ENCODE peak calls at places on chromosomes 5 and 9, in ten cellular contexts. One of them, this sample, is unnamed. For H3K4me1, the result is how much of the 10 kb centered on the place peaks cover.

GRCh38 chr9:132241483-132241839 is 79.6 kb downstream of the NTNG2 start:
- DNase-seq in PC-9: no peak
- DNase-seq in IMR-90: no peak
- DNase-seq in GM23248: no peak
- DNase-seq in right atrium auricular region: no peak
- DNase-seq in sigmoid colon: no peak
- DNase-seq in tibial artery: no peak
- DNase-seq in A549: no peak
- DNase-seq in kidney: peak
- DNase-seq in left ventricle myocardium inferior: no peak
- DNase-seq in this sample: no peak

GRCh38 chr5:142317173-142317572 is 7.6 kb downstream of the SPRY4 start:
- DNase-seq in PC-9: no peak
- DNase-seq in IMR-90: no peak
- DNase-seq in GM23248: peak
- DNase-seq in right atrium auricular region: no peak
- DNase-seq in sigmoid colon: no peak
- DNase-seq in tibial artery: no peak
- DNase-seq in A549: no peak
- DNase-seq in kidney: no peak
- DNase-seq in left ventricle myocardium inferior: no peak
- DNase-seq in this sample: no peak

GRCh38 chr5:51386916-51387853 is 3.9 kb downstream of the ISL1 start:
- DNase-seq in PC-9: no peak
- DNase-seq in IMR-90: no peak
- DNase-seq in GM23248: no peak
- DNase-seq in right atrium auricular region: no peak
- DNase-seq in sigmoid colon: peak
- DNase-seq in tibial artery: no peak
- DNase-seq in A549: no peak
- DNase-seq in kidney: no peak
- DNase-seq in left ventricle myocardium inferior: no peak
- DNase-seq in this sample: peak

GRCh38 chr9:101639785-101640437 is 45.1 kb upstream of the PPP3R2 start:
- DNase-seq in PC-9: no peak
- DNase-seq in IMR-90: peak
- DNase-seq in GM23248: no peak
- DNase-seq in right atrium auricular region: no peak
- DNase-seq in sigmoid colon: no peak
- DNase-seq in tibial artery: no peak
- DNase-seq in A549: no peak
- DNase-seq in kidney: no peak
- DNase-seq in left ventricle myocardium inferior: no peak
- DNase-seq in this sample: no peak

GRCh38 chr9:32345243-32345642 is 39.2 kb upstream of the ACO1 start:
- DNase-seq in PC-9: no peak
- DNase-seq in IMR-90: no peak
- DNase-seq in GM23248: no peak
- DNase-seq in right atrium auricular region: no peak
- DNase-seq in sigmoid colon: no peak
- DNase-seq in tibial artery: no peak
- DNase-seq in A549: no peak
- DNase-seq in kidney: no peak
- DNase-seq in left ventricle myocardium inferior: no peak
- DNase-seq in this sample: no peak

GRCh38 chr5:127892467-127893207 is 189.4 kb downstream of the CCDC192 start:
- DNase-seq in PC-9: peak
- DNase-seq in IMR-90: peak
- DNase-seq in GM23248: peak
- DNase-seq in right atrium auricular region: no peak
- DNase-seq in sigmoid colon: no peak
- DNase-seq in tibial artery: no peak
- DNase-seq in A549: no peak
- DNase-seq in kidney: no peak
- DNase-seq in left ventricle myocardium inferior: no peak
- DNase-seq in this sample: peak

GRCh38 chr9:103714992-103715391 is 379.1 kb upstream of the SMC2 start:
- DNase-seq in PC-9: no peak
- DNase-seq in IMR-90: no peak
- DNase-seq in GM23248: no peak
- DNase-seq in right atrium auricular region: no peak
- DNase-seq in sigmoid colon: no peak
- DNase-seq in tibial artery: no peak
- DNase-seq in A549: no peak
- DNase-seq in kidney: no peak
- DNase-seq in left ventricle myocardium inferior: no peak
- DNase-seq in this sample: no peak

GRCh38 chr9:16626577-16627130 is 243.8 kb downstream of the BNC2 start:
- DNase-seq in PC-9: peak
- DNase-seq in IMR-90: peak
- DNase-seq in GM23248: peak
- DNase-seq in right atrium auricular region: peak
- DNase-seq in sigmoid colon: peak
- DNase-seq in tibial artery: peak
- DNase-seq in A549: peak
- DNase-seq in kidney: peak
- DNase-seq in left ventricle myocardium inferior: no peak
- DNase-seq in this sample: peak

GRCh38 chr9:127754099-127754760 is 19.1 kb upstream of the TOR2A start:
- DNase-seq in PC-9: no peak
- DNase-seq in IMR-90: no peak
- DNase-seq in GM23248: peak
- DNase-seq in right atrium auricular region: no peak
- DNase-seq in sigmoid colon: no peak
- DNase-seq in tibial artery: no peak
- DNase-seq in A549: peak
- DNase-seq in kidney: no peak
- DNase-seq in left ventricle myocardium inferior: no peak
- DNase-seq in this sample: no peak

GRCh38 chr9:129436751-129437625 is 183.9 kb downstream of the C9orf50 start:
- DNase-seq in PC-9: peak
- DNase-seq in IMR-90: peak
- DNase-seq in GM23248: peak
- DNase-seq in right atrium auricular region: peak
- DNase-seq in sigmoid colon: peak
- DNase-seq in tibial artery: peak
- DNase-seq in A549: no peak
- DNase-seq in kidney: peak
- DNase-seq in left ventricle myocardium inferior: peak
- DNase-seq in this sample: no peak

GRCh38 chr5:33297760-33298216 is 143.0 kb upstream of the TARS1 start:
- DNase-seq in PC-9: no peak
- DNase-seq in IMR-90: no peak
- DNase-seq in GM23248: no peak
- DNase-seq in right atrium auricular region: no peak
- DNase-seq in sigmoid colon: no peak
- DNase-seq in tibial artery: no peak
- DNase-seq in A549: no peak
- DNase-seq in kidney: peak
- DNase-seq in left ventricle myocardium inferior: no peak
- DNase-seq in this sample: no peak
- H3K27ac ChIP-seq in PC-9: no peak
- H3K27ac ChIP-seq in IMR-90: no peak
- H3K27ac ChIP-seq in GM23248: no peak
- H3K27ac ChIP-seq in right atrium auricular region: no peak
- H3K27ac ChIP-seq in sigmoid colon: no peak
- H3K27ac ChIP-seq in tibial artery: no peak
- H3K27ac ChIP-seq in A549: no peak
- H3K27ac ChIP-seq in kidney: no peak
- H3K27ac ChIP-seq in left ventricle myocardium inferior: no peak
- H3K27ac ChIP-seq in this sample: no peak

DNA sequence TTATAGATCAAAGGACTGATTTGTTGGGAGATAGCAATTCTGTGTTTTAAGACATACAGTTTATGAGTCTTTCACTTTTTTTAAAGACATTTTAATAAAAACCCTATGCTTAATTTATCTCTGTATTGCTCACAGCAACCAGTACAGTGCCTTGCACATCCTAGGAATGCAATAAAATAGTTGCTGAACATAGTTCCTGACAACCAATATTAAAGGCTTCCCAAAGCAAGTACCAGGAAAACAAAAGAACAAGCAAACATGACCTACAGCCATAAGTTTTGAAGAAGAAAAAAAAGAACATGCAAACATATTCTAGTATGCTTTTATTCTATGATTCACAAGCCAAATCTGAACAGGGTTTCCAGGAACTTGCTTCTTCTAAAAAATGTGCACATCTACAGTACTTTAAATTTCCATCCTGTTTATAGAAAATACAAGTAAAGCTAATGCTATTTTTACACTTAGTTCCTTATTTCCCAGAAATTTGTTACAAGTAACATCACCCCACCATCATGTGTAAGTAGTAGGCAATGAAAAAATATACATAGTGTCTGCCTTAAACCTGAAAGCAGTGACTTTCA is 4.5 kb downstream of the CEMIP2 start:
- DNase-seq in PC-9: no peak
- DNase-seq in IMR-90: no peak
- DNase-seq in GM23248: peak
- DNase-seq in right atrium auricular region: no peak
- DNase-seq in sigmoid colon: no peak
- DNase-seq in tibial artery: no peak
- DNase-seq in A549: no peak
- DNase-seq in kidney: no peak
- DNase-seq in left ventricle myocardium inferior: no peak
- DNase-seq in this sample: no peak
- H3K4me1 ChIP-seq in PC-9: half or more
- H3K4me1 ChIP-seq in IMR-90: under half
- H3K4me1 ChIP-seq in GM23248: half or more
- H3K4me1 ChIP-seq in right atrium auricular region: under half
- H3K4me1 ChIP-seq in sigmoid colon: half or more
- H3K4me1 ChIP-seq in tibial artery: under half
- H3K4me1 ChIP-seq in A549: half or more
- H3K4me1 ChIP-seq in kidney: under half
- H3K4me1 ChIP-seq in left ventricle myocardium inferior: half or more
- H3K4me1 ChIP-seq in this sample: half or more

GRCh38 chr5:126020770-126021169 is 402.4 kb upstream of the GRAMD2B start:
- DNase-seq in PC-9: no peak
- DNase-seq in IMR-90: no peak
- DNase-seq in GM23248: no peak
- DNase-seq in right atrium auricular region: no peak
- DNase-seq in sigmoid colon: no peak
- DNase-seq in tibial artery: no peak
- DNase-seq in A549: no peak
- DNase-seq in kidney: no peak
- DNase-seq in left ventricle myocardium inferior: no peak
- DNase-seq in this sample: no peak
- H3K27ac ChIP-seq in PC-9: no peak
- H3K27ac ChIP-seq in IMR-90: no peak
- H3K27ac ChIP-seq in GM23248: no peak
- H3K27ac ChIP-seq in right atrium auricular region: no peak
- H3K27ac ChIP-seq in sigmoid colon: no peak
- H3K27ac ChIP-seq in tibial artery: no peak
- H3K27ac ChIP-seq in A549: no peak
- H3K27ac ChIP-seq in kidney: no peak
- H3K27ac ChIP-seq in left ventricle myocardium inferior: no peak
- H3K27ac ChIP-seq in this sample: no peak

DNA sequence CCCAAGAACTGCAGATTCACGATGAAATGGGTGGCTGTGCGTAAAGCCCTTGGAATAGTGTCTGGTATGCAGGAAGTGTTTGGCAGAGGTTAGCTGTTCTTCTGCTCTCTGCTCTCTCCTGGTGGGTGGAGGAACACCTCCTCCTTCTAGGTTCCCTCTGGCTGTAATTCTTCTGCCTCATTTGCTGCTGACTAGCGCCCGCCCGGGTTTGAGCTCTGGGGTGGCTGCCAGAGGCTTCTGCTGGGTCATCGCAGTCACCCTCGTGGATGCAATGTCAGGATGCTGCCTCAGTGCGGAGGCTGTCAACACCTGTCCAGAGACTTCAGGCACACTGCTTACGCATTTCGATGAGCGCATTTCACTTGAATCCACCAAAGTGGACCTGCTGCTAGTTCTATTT is 11.7 kb downstream of the DOCK2 start:
- DNase-seq in PC-9: peak
- DNase-seq in IMR-90: peak
- DNase-seq in GM23248: peak
- DNase-seq in right atrium auricular region: no peak
- DNase-seq in sigmoid colon: no peak
- DNase-seq in tibial artery: no peak
- DNase-seq in A549: no peak
- DNase-seq in kidney: no peak
- DNase-seq in left ventricle myocardium inferior: peak
- DNase-seq in this sample: no peak
- H3K4me1 ChIP-seq in PC-9: under half
- H3K4me1 ChIP-seq in IMR-90: under half
- H3K4me1 ChIP-seq in GM23248: under half
- H3K4me1 ChIP-seq in right atrium auricular region: under half
- H3K4me1 ChIP-seq in sigmoid colon: under half
- H3K4me1 ChIP-seq in tibial artery: under half
- H3K4me1 ChIP-seq in A549: under half
- H3K4me1 ChIP-seq in kidney: under half
- H3K4me1 ChIP-seq in left ventricle myocardium inferior: under half
- H3K4me1 ChIP-seq in this sample: under half

DNA sequence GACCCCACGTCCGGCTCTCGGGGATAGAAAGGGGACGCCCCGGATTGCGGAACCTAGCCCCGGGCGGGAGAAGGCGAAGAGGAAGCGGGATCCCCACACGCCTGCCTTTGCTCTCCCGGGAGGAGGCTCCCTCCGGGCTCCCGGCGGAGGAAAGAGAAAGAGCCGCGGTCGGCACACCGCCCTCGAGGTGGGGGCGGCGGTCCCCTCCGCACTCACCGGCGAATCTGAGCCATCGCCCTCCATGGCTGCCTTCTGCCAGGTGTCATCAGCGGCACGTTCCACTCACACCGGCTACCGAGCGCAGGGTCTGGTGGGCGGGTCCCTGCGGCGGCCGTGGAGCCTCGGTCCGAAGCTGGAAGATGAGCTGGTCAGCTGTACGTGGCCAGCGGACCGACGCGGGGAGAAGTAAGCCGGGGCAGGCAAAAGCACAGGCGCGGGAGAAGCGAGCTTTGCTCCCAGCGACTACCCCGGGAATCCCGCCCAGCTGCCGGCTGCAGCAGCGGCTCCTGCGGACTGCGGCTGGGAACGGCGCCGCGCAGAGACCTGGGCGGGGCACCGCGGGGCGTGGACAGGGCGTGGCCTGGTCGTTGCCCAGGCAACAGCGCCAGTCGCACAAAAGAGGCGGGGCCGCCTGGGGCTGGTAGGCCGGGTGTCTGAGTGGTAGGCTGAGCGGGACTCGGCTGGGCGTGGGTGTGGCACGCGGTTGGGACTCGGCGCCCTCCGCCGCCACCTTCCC is at the start of gene TRIM36:
- DNase-seq in PC-9: peak
- DNase-seq in IMR-90: peak
- DNase-seq in GM23248: peak
- DNase-seq in right atrium auricular region: peak
- DNase-seq in sigmoid colon: peak
- DNase-seq in tibial artery: peak
- DNase-seq in A549: peak
- DNase-seq in kidney: peak
- DNase-seq in left ventricle myocardium inferior: peak
- DNase-seq in this sample: peak
- H3K27ac ChIP-seq in PC-9: no peak
- H3K27ac ChIP-seq in IMR-90: no peak
- H3K27ac ChIP-seq in GM23248: no peak
- H3K27ac ChIP-seq in right atrium auricular region: peak
- H3K27ac ChIP-seq in sigmoid colon: peak
- H3K27ac ChIP-seq in tibial artery: peak
- H3K27ac ChIP-seq in A549: peak
- H3K27ac ChIP-seq in kidney: no peak
- H3K27ac ChIP-seq in left ventricle myocardium inferior: peak
- H3K27ac ChIP-seq in this sample: no peak

GRCh38 chr9:91195372-91196012 is 166.2 kb downstream of the AUH start:
- DNase-seq in PC-9: no peak
- DNase-seq in IMR-90: no peak
- DNase-seq in GM23248: no peak
- DNase-seq in right atrium auricular region: peak
- DNase-seq in sigmoid colon: no peak
- DNase-seq in tibial artery: no peak
- DNase-seq in A549: no peak
- DNase-seq in kidney: peak
- DNase-seq in left ventricle myocardium inferior: no peak
- DNase-seq in this sample: no peak
- H3K4me1 ChIP-seq in PC-9: half or more
- H3K4me1 ChIP-seq in IMR-90: under half
- H3K4me1 ChIP-seq in GM23248: under half
- H3K4me1 ChIP-seq in right atrium auricular region: under half
- H3K4me1 ChIP-seq in sigmoid colon: half or more
- H3K4me1 ChIP-seq in tibial artery: under half
- H3K4me1 ChIP-seq in A549: half or more
- H3K4me1 ChIP-seq in kidney: half or more
- H3K4me1 ChIP-seq in left ventricle myocardium inferior: half or more
- H3K4me1 ChIP-seq in this sample: under half